ENCODE peak calls at places on chromosomes 1 and 21, in nine cellular contexts. V is heart left ventricle, G is prostate gland, W is sigmoid colon, T is IMR-90, F is esophagus squamous epithelium, B is body of pancreas, A is ovary, R is transverse colon. E is an unnamed sample. For H3K27me3, the result is how much of the 10 kb centered on the place peaks cover.

GRCh38 chr1:8211620-8212442 is 106.1 kb upstream of the SLC45A1 start:
- DNase-seq in V (no peak), R (peak), W (peak), A (no peak), F (no peak), T (peak), B (no peak), G (no peak), E (peak)

GRCh38 chr1:109784551-109785252 is 21.0 kb upstream of the EPS8L3 start:
- DNase-seq in G (no peak), A (no peak), W (peak), R (peak), V (no peak), T (no peak), F (no peak), B (no peak), E (no peak)

GRCh38 chr1:157099633-157100009 is at the start of gene ETV3L:
- DNase-seq in A (no peak), B (no peak), V (no peak), W (peak), G (no peak), R (no peak), F (no peak), T (no peak), E (no peak)

GRCh38 chr1:185920602-185921001 is 186.4 kb downstream of the HMCN1 start:
- DNase-seq in G (no peak), T (no peak), F (no peak), R (no peak), A (no peak), V (no peak), W (no peak), B (no peak), E (no peak)

GRCh38 chr1:72000809-72001208 is 281.5 kb downstream of the NEGR1 start:
- DNase-seq in V (no peak), F (no peak), B (no peak), W (no peak), R (no peak), A (no peak), G (no peak), T (peak), E (no peak)

GRCh38 chr1:184771190-184771691 is 16.6 kb upstream of the EDEM3 start:
- DNase-seq in B (peak), T (no peak), V (no peak), G (no peak), W (no peak), F (no peak), A (no peak), R (peak), E (no peak)

GRCh38 chr1:74693473-74693872 is 19.9 kb upstream of the ERICH3 start:
- DNase-seq in V (no peak), R (no peak), F (no peak), B (no peak), T (peak), W (no peak), A (no peak), G (no peak), E (no peak)

GRCh38 chr1:84862810-84863251 is 30.2 kb downstream of the LPAR3 start:
- DNase-seq in B (no peak), W (no peak), T (no peak), F (no peak), V (no peak), R (no peak), G (no peak), A (no peak), E (no peak)

GRCh38 chr1:160097196-160097910 is 1.1 kb downstream of the IGSF8 start:
- DNase-seq in B (no peak), A (no peak), G (no peak), F (no peak), R (no peak), W (no peak), T (no peak), V (no peak), E (no peak)

GRCh38 chr1:3240524-3241235 is 171.7 kb downstream of the PRDM16 start:
- DNase-seq in G (no peak), W (no peak), F (no peak), B (no peak), A (peak), R (no peak), V (no peak), T (no peak), E (no peak)

GRCh38 chr1:46394108-46394871 is at the start of gene FAAH:
- DNase-seq in T (no peak), W (peak), R (peak), B (peak), V (peak), G (peak), A (peak), F (no peak), E (peak)

GRCh38 chr21:16192900-16193299 is 463.1 kb downstream of the USP25 start:
- DNase-seq in F (no peak), W (no peak), A (no peak), T (peak), R (no peak), G (no peak), B (no peak), V (no peak), E (no peak)

GRCh38 chr21:32131960-32132359 is 146.9 kb downstream of the MIS18A start:
- DNase-seq in G (no peak), W (no peak), B (no peak), R (no peak), F (no peak), V (no peak), T (peak), A (no peak), E (no peak)

GRCh38 chr21:23131177-23131576 is 2133.0 kb downstream of the NCAM2 start:
- DNase-seq in R (no peak), V (no peak), F (no peak), W (no peak), T (no peak), G (no peak), B (no peak), A (no peak), E (no peak)

GRCh38 chr1:9774744-9775679 is 48.8 kb downstream of the CLSTN1 start:
- DNase-seq in B (no peak), G (no peak), R (no peak), V (no peak), T (no peak), F (no peak), W (peak), A (no peak), E (no peak)

GRCh38 chr1:235077571-235078479 is 50.8 kb downstream of the TOMM20 start:
- DNase-seq in W (no peak), F (no peak), R (no peak), G (no peak), T (peak), B (no peak), V (no peak), A (no peak), E (no peak)

GRCh38 chr1:215539803-215540575 is 27.1 kb upstream of the KCTD3 start:
- DNase-seq in W (peak), B (peak), G (peak), F (no peak), T (peak), R (peak), V (no peak), A (no peak), E (no peak)

GRCh38 chr1:226568975-226569741 is 20.6 kb downstream of the STUM start:
- DNase-seq in T (no peak), V (no peak), F (no peak), G (no peak), W (peak), B (no peak), R (no peak), A (no peak), E (no peak)

GRCh38 chr1:243487649-243488227 is 231.9 kb downstream of the SDCCAG8 start:
- DNase-seq in R (no peak), T (no peak), G (no peak), A (no peak), V (no peak), W (peak), B (no peak), F (no peak), E (no peak)

GRCh38 chr1:215489771-215490566 is 77.1 kb upstream of the KCTD3 start:
- DNase-seq in W (no peak), A (no peak), R (no peak), G (no peak), F (no peak), T (peak), V (no peak), B (no peak), E (no peak)

GRCh38 chr1:112540395-112540794 is 31.6 kb downstream of the WNT2B start:
- DNase-seq in F (no peak), T (peak), R (no peak), G (no peak), W (no peak), B (no peak), A (no peak), V (no peak), E (no peak)

GRCh38 chr1:25608488-25609178 is 8.0 kb upstream of the MAN1C1 start:
- DNase-seq in F (no peak), T (peak), R (peak), A (peak), W (peak), B (peak), G (peak), V (peak), E (peak)

GRCh38 chr1:200429221-200429751 is 19.4 kb upstream of the ZNF281 start:
- DNase-seq in A (peak), V (no peak), W (no peak), R (no peak), B (no peak), G (no peak), T (peak), F (no peak), E (no peak)

GRCh38 chr1:154445040-154445472 is 39.9 kb downstream of the IL6R start:
- DNase-seq in F (no peak), W (no peak), R (no peak), T (peak), B (no peak), A (no peak), G (no peak), V (no peak), E (no peak)

GRCh38 chr1:44947060-44947773 is 39.2 kb downstream of the EIF2B3 start:
- DNase-seq in V (peak), R (no peak), A (peak), B (peak), G (no peak), T (peak), W (no peak), F (no peak), E (no peak)

GRCh38 chr1:41371630-41372599 is 10.7 kb downstream of the FOXO6 start:
- DNase-seq in W (no peak), A (peak), F (no peak), V (peak), R (no peak), T (no peak), G (no peak), B (peak), E (no peak)

GRCh38 chr1:48084826-48085225 is 87.6 kb upstream of the TRABD2B start:
- DNase-seq in F (no peak), R (no peak), G (no peak), T (no peak), W (no peak), B (no peak), V (no peak), A (no peak), E (no peak)

GRCh38 chr1:78061825-78062523 is 16.2 kb downstream of the GIPC2 start:
- DNase-seq in W (no peak), A (no peak), F (no peak), T (peak), B (no peak), V (no peak), G (no peak), R (no peak), E (no peak)

GRCh38 chr1:245074232-245074747 is 80.5 kb upstream of the KIF26B start:
- DNase-seq in R (no peak), A (no peak), B (no peak), F (no peak), G (no peak), W (no peak), T (peak), V (no peak), E (no peak)

GRCh38 chr1:203772836-203773235 is 7.9 kb downstream of the LAX1 start:
- DNase-seq in G (no peak), T (no peak), A (no peak), F (no peak), V (no peak), R (no peak), W (no peak), B (no peak), E (no peak)

GRCh38 chr1:203765029-203765837 is at the start of gene LAX1:
- DNase-seq in F (no peak), T (no peak), B (peak), G (no peak), A (no peak), W (no peak), R (peak), V (no peak), E (no peak)

GRCh38 chr1:203771901-203772301 is 6.9 kb downstream of the LAX1 start:
- DNase-seq in T (no peak), R (no peak), W (peak), G (no peak), V (no peak), F (no peak), B (no peak), A (no peak), E (no peak)

GRCh38 chr1:203768158-203768725 is 3.3 kb downstream of the LAX1 start:
- DNase-seq in G (no peak), T (no peak), B (no peak), A (no peak), V (no peak), F (no peak), W (no peak), R (peak), E (no peak)

GRCh38 chr1:203769505-203770343 is 4.7 kb downstream of the LAX1 start:
- DNase-seq in V (peak), A (peak), F (no peak), T (peak), R (peak), W (peak), G (peak), B (peak), E (peak)
- TF ChIP-seq POLR2A in V (no peak), A (no peak), F (no peak), T (no peak), R (peak), W (no peak), G (no peak), B (peak), E (no peak)

GRCh38 chr21:35886887-35887286 is 173.4 kb downstream of the SETD4 start:
- DNase-seq in R (no peak), F (no peak), G (no peak), B (no peak), A (no peak), V (no peak), T (no peak), W (no peak), E (no peak)
- H3K27me3 ChIP-seq in R (under half), F (under half), G (under half), B (under half), A (under half), V (under half), T (under half), W (under half), E (under half)

GRCh38 chr1:214349008-214349407 is 68.0 kb downstream of the SMYD2 start:
- DNase-seq in F (no peak), A (no peak), V (no peak), G (no peak), T (no peak), B (no peak), R (no peak), W (no peak), E (no peak)

GRCh38 chr1:214349781-214350180 is 68.8 kb downstream of the SMYD2 start:
- DNase-seq in R (no peak), T (no peak), F (no peak), W (no peak), A (no peak), B (no peak), V (no peak), G (no peak), E (no peak)

GRCh38 chr1:214351551-214352277 is 70.8 kb downstream of the SMYD2 start:
- DNase-seq in A (no peak), W (no peak), F (no peak), R (no peak), T (no peak), V (no peak), B (no peak), G (no peak), E (no peak)

GRCh38 chr1:214352838-214353237 is 71.9 kb downstream of the SMYD2 start:
- DNase-seq in G (no peak), R (no peak), T (peak), F (no peak), V (no peak), B (no peak), A (no peak), W (no peak), E (no peak)

DNA sequence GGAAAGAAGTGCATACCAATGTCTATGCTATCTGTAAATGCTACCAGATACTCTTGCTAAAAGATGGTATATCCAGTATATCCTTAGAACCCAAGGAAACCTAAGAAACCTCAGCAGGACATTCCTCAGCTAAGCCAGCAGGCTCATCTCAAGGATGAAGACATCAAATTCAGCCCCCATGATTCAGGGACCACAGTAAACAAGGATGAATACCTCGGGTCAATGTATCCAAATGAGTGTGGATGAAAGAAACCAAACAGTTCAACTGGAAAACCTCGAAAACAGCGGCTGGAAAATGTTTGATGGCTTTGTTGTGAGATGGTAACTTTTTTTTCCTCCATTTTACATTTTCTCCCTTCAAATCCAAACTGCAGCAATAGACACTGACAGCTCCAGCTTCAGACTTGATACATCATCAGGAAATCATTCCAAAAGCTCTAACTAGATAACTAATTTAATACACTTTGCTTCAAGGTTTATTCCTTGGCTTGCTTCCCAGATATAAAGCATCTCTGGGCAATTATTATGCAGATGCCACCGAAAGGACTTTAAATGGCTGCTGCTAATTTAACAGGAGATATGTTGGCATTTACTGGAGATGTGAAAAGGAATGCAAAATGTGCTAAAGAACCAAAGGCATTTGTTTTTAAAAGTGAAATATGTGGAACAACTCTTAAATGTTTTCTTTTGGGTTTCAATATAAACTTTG is 73.6 kb downstream of the SMYD2 start:
- DNase-seq in V (no peak), T (peak), R (no peak), W (no peak), B (no peak), G (no peak), F (no peak), A (no peak), E (no peak)
- H3K27ac ChIP-seq in V (no peak), T (peak), R (no peak), W (no peak), B (no peak), G (no peak), F (no peak), A (no peak), E (no peak)

GRCh38 chr1:33255347-33256311 is 663 bp upstream of the ZNF362 start:
- DNase-seq in R (peak), A (peak), T (peak), F (peak), G (peak), W (peak), B (peak), V (peak), E (peak)

GRCh38 chr1:33257759-33258712 is 1.7 kb downstream of the ZNF362 start:
- DNase-seq in F (no peak), R (peak), W (no peak), G (no peak), T (peak), B (peak), A (no peak), V (no peak), E (no peak)

GRCh38 chr1:33257388-33257758 is 1.1 kb downstream of the ZNF362 start:
- DNase-seq in W (no peak), F (no peak), R (no peak), A (no peak), B (no peak), V (no peak), G (no peak), T (no peak), E (no peak)

GRCh38 chr1:33256701-33257387 is 552 bp downstream of the ZNF362 start:
- DNase-seq in F (peak), B (peak), W (no peak), A (peak), R (peak), V (peak), T (peak), G (peak), E (peak)

DNA sequence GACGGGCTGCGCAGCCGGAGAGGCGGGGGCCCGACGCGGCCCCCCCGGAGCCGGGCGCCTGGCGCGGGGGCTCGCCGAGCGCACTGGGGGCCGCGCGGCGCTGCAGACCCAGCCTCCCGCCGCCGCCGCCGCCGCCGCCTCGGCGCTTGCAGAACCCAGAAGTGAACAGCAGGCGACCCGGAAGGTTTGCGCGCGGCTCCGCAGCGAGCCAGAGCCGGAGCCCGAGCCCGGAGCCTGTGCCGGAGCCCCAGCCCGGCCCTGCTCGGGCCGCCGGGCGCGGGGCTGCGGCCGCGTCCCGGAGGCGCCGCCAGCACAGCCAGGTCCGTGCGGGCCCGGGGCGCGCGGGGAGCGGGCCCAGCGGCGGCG is at the start of gene ZNF362:
- DNase-seq in F (no peak), B (peak), T (peak), A (peak), R (peak), W (no peak), V (peak), G (peak), E (no peak)
- TF ChIP-seq POLR2A in F (no peak), B (no peak), T (no peak), A (no peak), R (no peak), W (no peak), V (no peak), G (no peak), E (no peak)

GRCh38 chr1:973459-974292 is 7.4 kb downstream of the PLEKHN1 start:
- DNase-seq in B (no peak), W (no peak), T (no peak), G (no peak), A (no peak), R (no peak), F (no peak), V (no peak), E (no peak)

GRCh38 chr1:975365-975764 is 6.5 kb downstream of the PERM1 start:
- DNase-seq in T (no peak), F (no peak), W (no peak), G (no peak), V (peak), B (no peak), R (no peak), A (no peak), E (no peak)

GRCh38 chr1:974293-974640 is 7.6 kb downstream of the PERM1 start:
- DNase-seq in T (no peak), G (no peak), B (no peak), W (no peak), R (no peak), V (no peak), A (no peak), F (no peak), E (no peak)

GRCh38 chr1:975896-976683 is 5.8 kb downstream of the PERM1 start:
- DNase-seq in G (peak), W (no peak), B (peak), F (no peak), V (peak), R (peak), A (no peak), T (peak), E (no peak)

GRCh38 chr1:974687-975328 is 7.1 kb downstream of the PERM1 start:
- DNase-seq in B (no peak), R (no peak), F (no peak), G (no peak), A (no peak), V (no peak), W (no peak), T (no peak), E (no peak)
- H3K27me3 ChIP-seq in B (under half), R (half or more), F (half or more), G (under half), A (under half), V (under half), W (half or more), T (under half), E (half or more)

DNA sequence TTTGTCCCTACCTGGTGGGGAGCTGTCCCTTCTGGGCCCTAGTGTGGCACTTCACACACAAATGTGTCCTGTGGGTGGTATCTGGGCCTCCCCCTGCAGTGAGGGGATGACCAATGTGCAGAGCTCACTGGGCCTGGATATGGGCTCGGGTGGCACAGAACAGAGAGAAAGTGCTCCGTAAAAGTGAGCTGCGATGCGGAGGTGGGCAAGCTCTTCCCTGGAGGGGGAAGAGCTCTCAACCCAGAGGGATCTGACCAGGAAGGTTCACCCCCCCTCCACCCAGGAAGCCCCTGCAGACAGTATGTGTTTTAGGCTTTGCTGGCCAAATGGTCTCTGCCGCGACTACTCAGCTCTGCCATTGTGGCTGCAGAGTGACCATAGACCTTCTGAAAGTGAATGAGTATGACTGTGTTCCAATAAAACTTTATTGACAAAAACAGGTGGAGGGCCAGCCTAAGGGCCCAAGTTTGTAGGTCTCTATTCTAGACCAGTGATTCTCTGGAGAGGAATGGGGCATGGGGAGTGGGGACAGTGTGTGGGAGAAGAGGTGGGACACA is 8.6 kb upstream of the ITGB2 start:
- DNase-seq in V (no peak), G (no peak), R (no peak), A (no peak), B (no peak), F (no peak), W (no peak), T (no peak), E (no peak)
- H3K27ac ChIP-seq in V (no peak), G (no peak), R (no peak), A (no peak), B (no peak), F (no peak), W (no peak), T (no peak), E (no peak)

E was measured in tibial nerve.